ENCODE peak calls at places on chromosomes 16 and 17, in six cellular contexts. One of them, this sample, is unnamed.

GRCh38 chr17:50265690-50266306 is 8.5 kb upstream of the TMEM92 start:
- DNase-seq in lower leg skin: peak; percentile 76
- DNase-seq in A549: no peak
- DNase-seq in NB4: no peak
- DNase-seq in Peyer's patch: no peak
- DNase-seq in heart left ventricle: no peak
- DNase-seq in this sample: no peak

GRCh38 chr17:50461550-50462132 is 7.0 kb downstream of the CHAD start:
- DNase-seq in heart left ventricle: no peak
- DNase-seq in NB4: no peak
- DNase-seq in Peyer's patch: no peak
- DNase-seq in lower leg skin: no peak
- DNase-seq in A549: no peak
- DNase-seq in this sample: no peak

GRCh38 chr17:80204626-80205468 is 15.3 kb downstream of the SGSH start:
- DNase-seq in A549: no peak
- DNase-seq in heart left ventricle: no peak
- DNase-seq in lower leg skin: no peak
- DNase-seq in Peyer's patch: no peak
- DNase-seq in NB4: no peak
- DNase-seq in this sample: no peak

GRCh38 chr17:67615736-67616135 is 102.0 kb upstream of the NOL11 start:
- DNase-seq in NB4: no peak
- DNase-seq in Peyer's patch: no peak
- DNase-seq in lower leg skin: peak; percentile 45
- DNase-seq in heart left ventricle: no peak
- DNase-seq in A549: no peak
- DNase-seq in this sample: no peak

GRCh38 chr16:58110590-58111330 is 18.4 kb downstream of the CFAP20 start:
- DNase-seq in NB4: no peak
- DNase-seq in heart left ventricle: no peak
- DNase-seq in lower leg skin: no peak
- DNase-seq in A549: no peak
- DNase-seq in Peyer's patch: no peak
- DNase-seq in this sample: no peak

GRCh38 chr17:50062323-50063243 is 6.7 kb downstream of the ITGA3 start:
- DNase-seq in heart left ventricle: peak; percentile 86
- DNase-seq in Peyer's patch: peak; percentile 79
- DNase-seq in A549: peak; percentile 99
- DNase-seq in lower leg skin: peak; percentile 93
- DNase-seq in NB4: no peak
- DNase-seq in this sample: peak; percentile 59

GRCh38 chr16:75074920-75075687 is 41.5 kb downstream of the LDHD start:
- DNase-seq in NB4: peak; percentile 99
- DNase-seq in A549: no peak
- DNase-seq in lower leg skin: no peak
- DNase-seq in heart left ventricle: no peak
- DNase-seq in Peyer's patch: no peak
- DNase-seq in this sample: no peak

GRCh38 chr17:72970246-72970645 is 122.2 kb downstream of the SLC39A11 start:
- DNase-seq in lower leg skin: no peak
- DNase-seq in A549: no peak
- DNase-seq in heart left ventricle: no peak
- DNase-seq in NB4: no peak
- DNase-seq in Peyer's patch: no peak
- DNase-seq in this sample: no peak

GRCh38 chr17:15261063-15261817 is 3.9 kb downstream of the PMP22 start:
- DNase-seq in Peyer's patch: peak; percentile 74
- DNase-seq in heart left ventricle: peak; percentile 58
- DNase-seq in NB4: no peak
- DNase-seq in A549: peak; percentile 68
- DNase-seq in lower leg skin: peak; percentile 89
- DNase-seq in this sample: peak; percentile 48

GRCh38 chr17:2187758-2188157 is 115.8 kb downstream of the SMG6 start:
- DNase-seq in heart left ventricle: no peak
- DNase-seq in lower leg skin: no peak
- DNase-seq in Peyer's patch: no peak
- DNase-seq in NB4: no peak
- DNase-seq in A549: no peak
- DNase-seq in this sample: no peak

GRCh38 chr17:83079340-83079747 is at the start of gene METRNL:
- DNase-seq in heart left ventricle: peak; percentile 84
- DNase-seq in NB4: peak; percentile 69
- DNase-seq in Peyer's patch: peak; percentile 87
- DNase-seq in A549: peak; percentile 66
- DNase-seq in lower leg skin: peak; percentile 95
- DNase-seq in this sample: no peak

GRCh38 chr17:12789075-12789975 is at the start of gene ARHGAP44:
- DNase-seq in NB4: no peak
- DNase-seq in Peyer's patch: peak; percentile 81
- DNase-seq in lower leg skin: peak; percentile 88
- DNase-seq in heart left ventricle: peak; percentile 62
- DNase-seq in A549: peak; percentile 77
- DNase-seq in this sample: peak; percentile 25

GRCh38 chr16:4743217-4743897 is 9.0 kb downstream of the DNAAF8 start:
- DNase-seq in heart left ventricle: no peak
- DNase-seq in A549: no peak
- DNase-seq in NB4: no peak
- DNase-seq in Peyer's patch: no peak
- DNase-seq in lower leg skin: no peak
- DNase-seq in this sample: no peak

GRCh38 chr16:28166394-28167208 is 45.2 kb downstream of the XPO6 start:
- DNase-seq in NB4: no peak
- DNase-seq in lower leg skin: no peak
- DNase-seq in heart left ventricle: no peak
- DNase-seq in A549: no peak
- DNase-seq in Peyer's patch: no peak
- DNase-seq in this sample: no peak

GRCh38 chr17:65058151-65058550 is 1.6 kb upstream of the GNA13 start:
- DNase-seq in A549: no peak
- DNase-seq in Peyer's patch: no peak
- DNase-seq in NB4: no peak
- DNase-seq in heart left ventricle: no peak
- DNase-seq in lower leg skin: no peak
- DNase-seq in this sample: no peak

GRCh38 chr17:43524945-43525575 is 21.1 kb downstream of the ETV4 start:
- DNase-seq in Peyer's patch: no peak
- DNase-seq in lower leg skin: no peak
- DNase-seq in A549: no peak
- DNase-seq in heart left ventricle: no peak
- DNase-seq in NB4: no peak
- DNase-seq in this sample: no peak

GRCh38 chr16:46519063-46519462 is 102.1 kb downstream of the SHCBP1 start:
- DNase-seq in heart left ventricle: no peak
- DNase-seq in Peyer's patch: no peak
- DNase-seq in NB4: no peak
- DNase-seq in lower leg skin: no peak
- DNase-seq in A549: no peak
- DNase-seq in this sample: no peak

GRCh38 chr17:2213291-2213960 is 90.2 kb downstream of the SMG6 start:
- DNase-seq in A549: no peak
- DNase-seq in lower leg skin: no peak
- DNase-seq in Peyer's patch: no peak
- DNase-seq in heart left ventricle: peak; percentile 28
- DNase-seq in NB4: no peak
- DNase-seq in this sample: no peak

GRCh38 chr16:12158428-12158827 is 181.9 kb downstream of the SNX29 start:
- DNase-seq in NB4: no peak
- DNase-seq in Peyer's patch: no peak
- DNase-seq in heart left ventricle: no peak
- DNase-seq in lower leg skin: no peak
- DNase-seq in A549: no peak
- DNase-seq in this sample: no peak

GRCh38 chr16:47732806-47733150 is 271.6 kb downstream of the PHKB start:
- DNase-seq in heart left ventricle: no peak
- DNase-seq in Peyer's patch: no peak
- DNase-seq in NB4: no peak
- DNase-seq in A549: peak; percentile 19
- DNase-seq in lower leg skin: no peak
- DNase-seq in this sample: no peak

DNA sequence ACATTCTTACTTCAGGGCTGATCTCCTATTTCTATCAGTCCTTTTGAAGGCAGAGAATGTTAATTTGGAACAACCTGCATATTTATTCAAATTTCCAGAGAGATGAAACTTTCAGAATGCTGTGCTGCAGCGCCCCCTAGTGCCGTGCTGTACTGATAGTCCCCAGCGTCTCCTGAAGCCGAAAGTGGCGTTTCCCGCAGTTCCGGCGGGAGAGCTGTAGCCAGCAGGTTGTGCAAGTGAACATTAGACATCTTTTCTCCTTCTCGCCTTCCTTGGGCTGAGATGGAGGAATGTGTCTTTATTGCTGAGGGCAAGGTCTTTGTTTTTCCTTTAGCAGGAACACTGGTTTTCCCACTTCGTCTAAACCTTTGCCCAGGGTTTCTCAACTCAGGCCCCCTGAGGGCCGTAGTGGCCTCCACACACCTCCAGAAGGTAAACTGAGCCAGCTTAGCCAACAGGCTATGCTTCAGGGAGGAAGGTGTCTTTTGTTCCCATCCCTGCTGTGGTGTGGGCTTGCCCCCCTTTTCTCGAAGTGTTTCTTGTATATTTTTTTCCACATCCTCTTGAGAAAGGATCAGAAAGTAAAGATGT is 26.4 kb downstream of the USP10 start:
- DNase-seq in A549: peak; percentile 85
- DNase-seq in NB4: peak; percentile 92
- DNase-seq in heart left ventricle: peak; percentile 86
- DNase-seq in lower leg skin: peak; percentile 98
- DNase-seq in Peyer's patch: peak; percentile 94
- DNase-seq in this sample: peak; percentile 66
- H3K4me3 ChIP-seq in A549: peak overlapping the region; percentile 20
- H3K4me3 ChIP-seq in NB4: peak overlapping the region; percentile 52
- H3K4me3 ChIP-seq in heart left ventricle: no peak overlapping the region
- H3K4me3 ChIP-seq in lower leg skin: no peak overlapping the region
- H3K4me3 ChIP-seq in Peyer's patch: peak overlapping the region; percentile 23
- H3K4me3 ChIP-seq in this sample: no peak overlapping the region

GRCh38 chr17:7023576-7024401 is 939 bp downstream of the BCL6B start:
- DNase-seq in Peyer's patch: peak; percentile 97
- DNase-seq in heart left ventricle: peak; percentile 92
- DNase-seq in A549: peak; percentile 97
- DNase-seq in lower leg skin: peak; percentile 99
- DNase-seq in NB4: no peak
- DNase-seq in this sample: peak; percentile 88
- TF ChIP-seq POLR2A in Peyer's patch: peak; percentile 54
- TF ChIP-seq POLR2A in heart left ventricle: no peak
- TF ChIP-seq POLR2A in A549: peak; percentile 40
- TF ChIP-seq POLR2A in lower leg skin: peak; percentile 57
- TF ChIP-seq POLR2A in NB4: no peak
- TF ChIP-seq POLR2A in this sample: peak; percentile 78

GRCh38 chr17:61015966-61016365 is 338.3 kb downstream of the BCAS3 start:
- DNase-seq in NB4: no peak
- DNase-seq in lower leg skin: no peak
- DNase-seq in heart left ventricle: no peak
- DNase-seq in Peyer's patch: no peak
- DNase-seq in A549: no peak
- DNase-seq in this sample: no peak
- TF ChIP-seq CTCF in NB4: no peak
- TF ChIP-seq CTCF in lower leg skin: no peak
- TF ChIP-seq CTCF in heart left ventricle: no peak
- TF ChIP-seq CTCF in Peyer's patch: no peak
- TF ChIP-seq CTCF in A549: no peak
- TF ChIP-seq CTCF in this sample: no peak

GRCh38 chr17:33291248-33292183 is 1.6 kb downstream of the ASIC2 start:
- DNase-seq in NB4: no peak
- DNase-seq in A549: peak; percentile 66
- DNase-seq in heart left ventricle: no peak
- DNase-seq in lower leg skin: peak; percentile 86
- DNase-seq in Peyer's patch: peak; percentile 69
- DNase-seq in this sample: no peak
- H3K4me3 ChIP-seq in NB4: no peak overlapping the region
- H3K4me3 ChIP-seq in A549: peak overlapping the region; percentile 57
- H3K4me3 ChIP-seq in heart left ventricle: peak overlapping the region; percentile 19
- H3K4me3 ChIP-seq in lower leg skin: peak overlapping the region; percentile 14
- H3K4me3 ChIP-seq in Peyer's patch: peak overlapping the region; percentile 59
- H3K4me3 ChIP-seq in this sample: no peak overlapping the region

GRCh38 chr16:56657555-56658430 is at the start of gene MT1F:
- DNase-seq in A549: peak; percentile 78
- DNase-seq in lower leg skin: peak; percentile 97
- DNase-seq in heart left ventricle: peak; percentile 57
- DNase-seq in Peyer's patch: peak; percentile 99
- DNase-seq in NB4: peak; percentile 90
- DNase-seq in this sample: peak; percentile 34
- TF ChIP-seq POLR2A in A549: peak; percentile 15
- TF ChIP-seq POLR2A in lower leg skin: no peak
- TF ChIP-seq POLR2A in heart left ventricle: no peak
- TF ChIP-seq POLR2A in Peyer's patch: peak; percentile 87
- TF ChIP-seq POLR2A in NB4: peak; percentile 24
- TF ChIP-seq POLR2A in this sample: no peak

GRCh38 chr17:76560036-76560876 is 20.4 kb downstream of the PRCD start:
- DNase-seq in heart left ventricle: no peak
- DNase-seq in lower leg skin: no peak
- DNase-seq in NB4: peak; percentile 29
- DNase-seq in A549: no peak
- DNase-seq in Peyer's patch: no peak
- DNase-seq in this sample: no peak

GRCh38 chr17:76556759-76557367 is 17.0 kb downstream of the PRCD start:
- DNase-seq in Peyer's patch: peak; percentile 66
- DNase-seq in NB4: peak; percentile 66
- DNase-seq in heart left ventricle: no peak
- DNase-seq in A549: peak; percentile 53
- DNase-seq in lower leg skin: no peak
- DNase-seq in this sample: no peak

GRCh38 chr17:76560877-76561221 is 21.0 kb downstream of the PRCD start:
- DNase-seq in lower leg skin: no peak
- DNase-seq in A549: no peak
- DNase-seq in heart left ventricle: no peak
- DNase-seq in Peyer's patch: no peak
- DNase-seq in NB4: no peak
- DNase-seq in this sample: no peak

GRCh38 chr17:76557368-76558209 is 17.7 kb downstream of the PRCD start:
- DNase-seq in A549: peak; percentile 99
- DNase-seq in lower leg skin: peak; percentile 99
- DNase-seq in heart left ventricle: peak; percentile 94
- DNase-seq in Peyer's patch: peak; percentile 93
- DNase-seq in NB4: peak; percentile 97
- DNase-seq in this sample: peak; percentile 94

DNA sequence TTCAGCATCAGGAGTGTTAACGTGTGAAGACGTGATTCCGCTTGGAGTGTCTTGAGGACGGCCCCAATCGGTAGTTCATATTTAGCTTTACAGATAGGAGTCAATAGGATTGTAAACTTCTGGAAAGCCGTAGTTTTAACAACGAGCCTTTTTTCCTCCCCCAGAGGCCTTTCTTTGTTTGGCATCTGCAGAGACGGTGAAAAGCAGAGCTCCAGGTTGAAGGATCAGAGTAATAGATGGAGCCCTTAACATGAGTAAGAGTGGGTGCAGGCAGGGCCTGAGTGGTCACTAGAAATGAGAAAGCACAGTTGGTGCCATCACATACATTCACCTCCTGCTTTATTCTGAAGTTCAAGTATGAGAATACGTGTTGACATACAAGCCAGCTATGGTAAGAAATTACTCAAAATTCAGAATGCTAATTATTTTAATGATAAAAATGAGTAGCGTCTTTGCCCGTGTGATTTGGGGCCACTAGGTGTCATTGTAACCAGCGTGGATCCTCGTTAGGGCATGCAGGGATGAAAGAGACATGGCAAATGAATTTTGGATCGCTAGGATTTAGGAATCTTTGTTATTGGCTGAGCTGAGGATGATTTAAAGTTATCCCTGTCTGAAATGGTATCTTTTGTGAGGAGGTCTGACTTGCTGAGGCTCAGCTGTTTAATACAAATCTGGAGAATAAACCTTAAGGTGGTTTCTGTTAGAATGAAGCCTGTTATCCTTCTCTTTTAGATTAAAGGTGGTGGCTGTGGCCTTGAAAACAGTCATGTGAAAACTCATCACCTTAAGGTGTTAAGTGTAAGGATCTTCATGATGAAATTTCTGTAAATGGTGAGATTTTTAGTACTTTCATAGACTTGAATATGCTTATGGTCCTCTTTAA is 18.6 kb downstream of the PRCD start:
- DNase-seq in heart left ventricle: no peak
- DNase-seq in lower leg skin: no peak
- DNase-seq in A549: peak; percentile 38
- DNase-seq in NB4: peak; percentile 56
- DNase-seq in Peyer's patch: no peak
- DNase-seq in this sample: no peak
- TF ChIP-seq CTCF in heart left ventricle: peak; percentile 30
- TF ChIP-seq CTCF in lower leg skin: no peak
- TF ChIP-seq CTCF in A549: peak; percentile 86
- TF ChIP-seq CTCF in NB4: peak; percentile 51
- TF ChIP-seq CTCF in Peyer's patch: peak; percentile 65
- TF ChIP-seq CTCF in this sample: peak; percentile 34